ENCODE peak calls at places on chromosomes 7 and 10, in nine cellular contexts. J is CD8-positive, alpha-beta memory T cell; I is amniotic epithelial cell; K is CD4-positive, CD25-positive, alpha-beta regulatory T cell; R is body of pancreas; P is progenitor cell of endocrine pancreas; E is midbrain; N is endothelial cell; U is fibroblast of lung. V is an unnamed sample.

GRCh38 chr10:88980836-88981235 is 9.8 kb upstream of the FAS start:
- DNase-seq in J (no peak), I (no peak), K (no peak), R (no peak), P (no peak), E (no peak), N (no peak), U (no peak), V (no peak)

GRCh38 chr7:15439853-15440252 is 122.0 kb downstream of the AGMO start:
- DNase-seq in J (no peak), I (no peak), K (no peak), R (no peak), P (no peak), E (no peak), N (no peak), U (no peak), V (no peak)

GRCh38 chr10:29841724-29842649 is 207.2 kb upstream of the SVIL start:
- DNase-seq in J (no peak), I (peak), K (no peak), R (peak), P (peak), E (no peak), N (peak), U (peak), V (no peak)

GRCh38 chr7:74542558-74543117 is 88.9 kb downstream of the GTF2IRD1 start:
- DNase-seq in J (no peak), I (no peak), K (no peak), R (peak), P (no peak), E (peak), N (no peak), U (peak), V (no peak)

GRCh38 chr10:25934673-25935139 is 677 bp downstream of the MYO3A start:
- DNase-seq in J (no peak), I (no peak), K (no peak), R (peak), P (peak), E (no peak), N (peak), U (no peak), V (no peak)

GRCh38 chr10:71433983-71434744 is 37.4 kb downstream of the CDH23 start:
- DNase-seq in J (no peak), I (no peak), K (no peak), R (no peak), P (no peak), E (no peak), N (no peak), U (no peak), V (no peak)

GRCh38 chr10:8071006-8071405 is 16.5 kb downstream of the GATA3 start:
- DNase-seq in J (no peak), I (peak), K (no peak), R (no peak), P (no peak), E (no peak), N (no peak), U (no peak), V (no peak)

GRCh38 chr10:71203716-71204115 is 8.7 kb upstream of the UNC5B start:
- DNase-seq in J (no peak), I (no peak), K (no peak), R (no peak), P (no peak), E (no peak), N (no peak), U (no peak), V (no peak)

GRCh38 chr10:119516381-119517234 is 25.9 kb downstream of the RGS10 start:
- DNase-seq in J (peak), I (peak), K (peak), R (no peak), P (no peak), E (no peak), N (no peak), U (no peak), V (peak)

GRCh38 chr7:1919539-1920265 is 249.6 kb downstream of the ELFN1 start:
- DNase-seq in J (peak), I (no peak), K (no peak), R (peak), P (no peak), E (peak), N (no peak), U (peak), V (peak)

GRCh38 chr7:55165176-55165861 is 146.5 kb downstream of the EGFR start:
- DNase-seq in J (no peak), I (no peak), K (no peak), R (no peak), P (no peak), E (no peak), N (no peak), U (no peak), V (no peak)

GRCh38 chr10:73095479-73096021 is 1.1 kb downstream of the P4HA1 start:
- DNase-seq in J (peak), I (peak), K (peak), R (peak), P (peak), E (peak), N (peak), U (peak), V (peak)

GRCh38 chr10:60818134-60818770 is 40.0 kb downstream of the CDK1 start:
- DNase-seq in J (no peak), I (peak), K (no peak), R (no peak), P (no peak), E (no peak), N (no peak), U (peak), V (no peak)

GRCh38 chr10:91472911-91473310 is 62.8 kb downstream of the HECTD2 start:
- DNase-seq in J (no peak), I (no peak), K (no peak), R (no peak), P (no peak), E (no peak), N (no peak), U (no peak), V (no peak)

GRCh38 chr7:94205529-94205928 is 189.2 kb upstream of the COL1A2 start:
- DNase-seq in J (no peak), I (peak), K (no peak), R (no peak), P (no peak), E (no peak), N (no peak), U (no peak), V (no peak)

GRCh38 chr7:23106801-23107713 is 1.5 kb downstream of the KLHL7 start:
- DNase-seq in J (peak), I (no peak), K (no peak), R (no peak), P (no peak), E (peak), N (no peak), U (no peak), V (no peak)

GRCh38 chr7:2146676-2147472 is 85.9 kb downstream of the MAD1L1 start:
- DNase-seq in J (no peak), I (no peak), K (no peak), R (no peak), P (no peak), E (no peak), N (no peak), U (no peak), V (no peak)